ENCODE peak calls at places on chromosomes 16 and 17, in seven cellular contexts. I is IMR-90; T is HAP-1; X is H1; H is heart right ventricle; F is right lobe of liver; L is CD8-positive, alpha-beta T cell. Z is an unnamed sample.

GRCh38 chr17:1398900-1399299 is 1.1 kb downstream of the YWHAE start:
- DNase-seq in I (peak; percentile 40), T (no peak), X (no peak), H (no peak), F (no peak), L (no peak), Z (no peak)

GRCh38 chr16:26830716-26831115 is 236.0 kb upstream of the C16orf82 start:
- DNase-seq in I (no peak), T (no peak), X (no peak), H (no peak), F (no peak), L (no peak), Z (no peak)

GRCh38 chr17:7261377-7262191 is 694 bp downstream of the CLDN7 start:
- DNase-seq in I (no peak), T (no peak), X (peak; percentile 60), H (no peak), F (no peak), L (peak; percentile 71), Z (no peak)

GRCh38 chr17:29570521-29570920 is 2.0 kb downstream of the TP53I13 start:
- DNase-seq in I (no peak), T (no peak), X (peak; percentile 33), H (no peak), F (no peak), L (peak; percentile 42), Z (no peak)

GRCh38 chr16:74321356-74321755 is 24.7 kb downstream of the PSMD7 start:
- DNase-seq in I (no peak), T (no peak), X (no peak), H (no peak), F (no peak), L (no peak), Z (no peak)

GRCh38 chr16:70646260-70647241 is at the start of gene IL34:
- DNase-seq in I (no peak), T (peak; percentile 54), X (no peak), H (no peak), F (no peak), L (no peak), Z (no peak)

GRCh38 chr16:48525201-48526057 is 84.6 kb downstream of the N4BP1 start:
- DNase-seq in I (no peak), T (no peak), X (no peak), H (no peak), F (no peak), L (no peak), Z (no peak)

GRCh38 chr17:78374189-78374588 is 4.3 kb upstream of the PGS1 start:
- DNase-seq in I (no peak), T (no peak), X (no peak), H (no peak), F (no peak), L (no peak), Z (no peak)

GRCh38 chr16:73768786-73769203 is 527.8 kb upstream of the PSMD7 start:
- DNase-seq in I (no peak), T (no peak), X (no peak), H (no peak), F (no peak), L (no peak), Z (peak; percentile 71)

GRCh38 chr17:50843150-50843905 is 7.9 kb downstream of the WFIKKN2 start:
- DNase-seq in I (no peak), T (no peak), X (no peak), H (no peak), F (no peak), L (peak; percentile 42), Z (no peak)

GRCh38 chr17:50206604-50207293 is 5.3 kb upstream of the COL1A1 start:
- DNase-seq in I (peak; percentile 66), T (peak; percentile 79), X (peak; percentile 83), H (peak; percentile 52), F (no peak), L (no peak), Z (peak; percentile 86)

GRCh38 chr16:57955572-57955971 is 15.4 kb downstream of the CNGB1 start:
- DNase-seq in I (no peak), T (no peak), X (no peak), H (peak; percentile 44), F (peak; percentile 52), L (no peak), Z (peak; percentile 46)

GRCh38 chr17:72284806-72285205 is 164.0 kb downstream of the SOX9 start:
- DNase-seq in I (no peak), T (no peak), X (no peak), H (no peak), F (no peak), L (no peak), Z (no peak)

GRCh38 chr17:6660101-6660500 is 8.5 kb downstream of the C17orf100 start:
- DNase-seq in I (no peak), T (no peak), X (no peak), H (no peak), F (no peak), L (peak; percentile 35), Z (no peak)

GRCh38 chr17:8420041-8420934 is 15.4 kb upstream of the NDEL1 start:
- DNase-seq in I (peak; percentile 52), T (no peak), X (no peak), H (peak; percentile 31), F (peak; percentile 90), L (no peak), Z (peak; percentile 86)

DNA sequence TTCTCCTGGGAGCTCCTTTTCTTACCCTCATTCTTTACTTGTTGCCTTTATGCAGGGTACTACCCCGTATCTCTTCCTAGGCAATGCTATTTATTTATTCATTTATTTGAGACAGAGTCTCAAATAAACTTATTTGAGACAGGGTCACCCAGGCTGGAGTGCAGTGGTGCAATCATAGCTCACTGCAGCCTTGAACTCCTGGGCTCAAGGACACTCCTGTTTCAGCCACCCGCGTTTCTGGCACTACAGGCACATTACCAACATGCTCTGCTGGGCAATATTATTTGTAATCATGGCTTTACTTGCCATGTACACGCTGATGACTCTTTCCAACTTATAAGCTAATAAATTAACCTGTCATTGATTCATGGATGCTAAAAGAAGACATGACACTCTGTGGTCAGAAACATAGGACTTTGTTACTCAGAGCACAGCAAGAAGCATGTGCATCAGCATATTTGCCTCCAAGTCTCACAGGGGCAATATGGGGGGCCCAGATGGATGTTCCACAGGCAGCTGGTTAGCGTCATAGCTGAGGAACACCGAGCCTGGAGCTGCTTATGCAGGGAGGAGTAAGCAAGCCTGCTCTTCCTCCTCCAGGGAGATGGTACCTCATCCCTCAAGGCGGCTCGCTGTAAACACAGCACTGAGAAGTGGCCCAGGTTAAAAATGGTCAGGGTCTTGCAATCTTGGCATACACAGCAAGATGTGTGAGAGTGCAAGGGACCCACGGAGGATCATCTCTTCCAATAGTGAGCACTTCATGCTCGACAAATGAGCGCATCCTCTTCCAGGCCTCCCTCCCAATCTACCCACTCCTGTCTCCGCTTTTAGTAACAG is 4.2 kb upstream of the LRRC75A start:
- DNase-seq in I (no peak), T (no peak), X (no peak), H (no peak), F (no peak), L (no peak), Z (no peak)
- H3K27me3 ChIP-seq in I (peaks cover 52% of the 10 kb centered on the region), T (peaks cover 3% of the 10 kb centered on the region), X (peaks cover 3% of the 10 kb centered on the region), H (peaks cover 13% of the 10 kb centered on the region), F (no peaks in the 10 kb centered on the region), L (no peaks in the 10 kb centered on the region), Z (no peaks in the 10 kb centered on the region)

GRCh38 chr17:73646409-73647305 is 2.4 kb upstream of the SDK2 start:
- DNase-seq in I (no peak), T (no peak), X (peak; percentile 66), H (no peak), F (no peak), L (peak; percentile 63), Z (no peak)

GRCh38 chr17:73648974-73649373 is 4.7 kb upstream of the SDK2 start:
- DNase-seq in I (no peak), T (no peak), X (no peak), H (no peak), F (no peak), L (no peak), Z (no peak)

GRCh38 chr17:73648543-73648820 is 4.2 kb upstream of the SDK2 start:
- DNase-seq in I (no peak), T (no peak), X (no peak), H (no peak), F (no peak), L (peak; percentile 19), Z (no peak)

GRCh38 chr17:73647767-73648542 is 3.7 kb upstream of the SDK2 start:
- DNase-seq in I (no peak), T (no peak), X (no peak), H (no peak), F (no peak), L (no peak), Z (no peak)

GRCh38 chr17:73647331-73647730 is 3.1 kb upstream of the SDK2 start:
- DNase-seq in I (no peak), T (no peak), X (no peak), H (no peak), F (no peak), L (no peak), Z (no peak)
- H3K27me3 ChIP-seq in I (peaks cover 28% of the 10 kb centered on the region), T (peaks cover 46% of the 10 kb centered on the region), X (no peaks in the 10 kb centered on the region), H (peaks cover 72% of the 10 kb centered on the region), F (peaks cover 14% of the 10 kb centered on the region), L (no peaks in the 10 kb centered on the region), Z (peaks cover 41% of the 10 kb centered on the region)

GRCh38 chr17:45908460-45908859 is 14.1 kb downstream of the MAPT start:
- DNase-seq in I (no peak), T (no peak), X (no peak), H (no peak), F (no peak), L (no peak), Z (no peak)
- H3K27me3 ChIP-seq in I (peaks cover 37% of the 10 kb centered on the region), T (peaks cover 4% of the 10 kb centered on the region), X (no peaks in the 10 kb centered on the region), H (no peaks in the 10 kb centered on the region), F (no peaks in the 10 kb centered on the region), L (no peaks in the 10 kb centered on the region), Z (peaks cover 17% of the 10 kb centered on the region)

GRCh38 chr17:33904438-33904837 is 350.6 kb upstream of the CCL2 start:
- DNase-seq in I (no peak), T (no peak), X (no peak), H (no peak), F (no peak), L (no peak), Z (no peak)
- H3K27me3 ChIP-seq in I (no peaks in the 10 kb centered on the region), T (no peaks in the 10 kb centered on the region), X (no peaks in the 10 kb centered on the region), H (no peaks in the 10 kb centered on the region), F (no peaks in the 10 kb centered on the region), L (no peaks in the 10 kb centered on the region), Z (no peaks in the 10 kb centered on the region)

Z was measured in MG63.